ENCODE peak calls at places on chromosome 5, in seven cellular contexts. W, L, K, C, Q, A and J are unnamed samples.

GRCh38 chr5:74375271-74375670 is 265.3 kb downstream of the ENC1 start:
- DNase-seq in W (no peak), L (no peak), K (no peak), C (no peak), Q (no peak), A (no peak), J (no peak)

GRCh38 chr5:40834391-40834848 is 602 bp downstream of the RPL37 start:
- DNase-seq in W (peak; percentile 32), L (no peak), K (no peak), C (peak; percentile 39), Q (no peak), A (no peak), J (peak; percentile 45)

GRCh38 chr5:16712600-16712999 is 95.8 kb upstream of the RETREG1 start:
- DNase-seq in W (no peak), L (no peak), K (no peak), C (no peak), Q (no peak), A (no peak), J (no peak)

GRCh38 chr5:110401881-110402280 is 324.6 kb downstream of the TMEM232 start:
- DNase-seq in W (no peak), L (no peak), K (no peak), C (no peak), Q (no peak), A (no peak), J (no peak)

GRCh38 chr5:36172593-36172992 is 20.7 kb downstream of the SKP2 start:
- DNase-seq in W (no peak), L (no peak), K (no peak), C (no peak), Q (no peak), A (no peak), J (no peak)

GRCh38 chr5:143340891-143341685 is 62.4 kb downstream of the NR3C1 start:
- DNase-seq in W (no peak), L (no peak), K (no peak), C (no peak), Q (no peak), A (no peak), J (no peak)

GRCh38 chr5:177312649-177313181 is 1.0 kb upstream of the MXD3 start:
- DNase-seq in W (no peak), L (peak; percentile 72), K (peak; percentile 87), C (no peak), Q (no peak), A (no peak), J (no peak)

GRCh38 chr5:154857091-154857533 is 1.3 kb upstream of the CNOT8 start:
- DNase-seq in W (no peak), L (peak; percentile 69), K (no peak), C (peak; percentile 82), Q (peak; percentile 87), A (no peak), J (peak; percentile 51)

GRCh38 chr5:148984333-148984732 is 78.5 kb downstream of the SH3TC2 start:
- DNase-seq in W (no peak), L (peak; percentile 60), K (peak; percentile 73), C (no peak), Q (no peak), A (no peak), J (no peak)

GRCh38 chr5:78778538-78778937 is 130.0 kb upstream of the LHFPL2 start:
- DNase-seq in W (no peak), L (no peak), K (no peak), C (no peak), Q (no peak), A (no peak), J (no peak)

GRCh38 chr5:32828492-32828891 is 117.4 kb downstream of the NPR3 start:
- DNase-seq in W (no peak), L (no peak), K (no peak), C (no peak), Q (no peak), A (no peak), J (no peak)

GRCh38 chr5:177365845-177366527 is 8.3 kb downstream of the RGS14 start:
- DNase-seq in W (no peak), L (peak; percentile 24), K (peak; percentile 65), C (no peak), Q (peak; percentile 44), A (peak; percentile 57), J (no peak)

GRCh38 chr5:79237735-79238560 is 2.0 kb downstream of the JMY start:
- DNase-seq in W (no peak), L (no peak), K (no peak), C (no peak), Q (no peak), A (no peak), J (no peak)

GRCh38 chr5:103706939-103707682 is 144.5 kb upstream of the NUDT12 start:
- DNase-seq in W (no peak), L (no peak), K (no peak), C (no peak), Q (no peak), A (no peak), J (no peak)

GRCh38 chr5:172322028-172322965 is 38.7 kb upstream of the UBTD2 start:
- DNase-seq in W (peak; percentile 70), L (no peak), K (peak; percentile 18), C (no peak), Q (no peak), A (no peak), J (no peak)

GRCh38 chr5:78530342-78531096 is 118.1 kb downstream of the LHFPL2 start:
- DNase-seq in W (peak; percentile 70), L (no peak), K (no peak), C (no peak), Q (no peak), A (no peak), J (no peak)

GRCh38 chr5:132437604-132438275 is 52.8 kb downstream of the IRF1 start:
- DNase-seq in W (peak; percentile 74), L (peak; percentile 61), K (peak; percentile 83), C (peak; percentile 63), Q (peak; percentile 83), A (peak; percentile 86), J (peak; percentile 53)

GRCh38 chr5:15260347-15261278 is 239.4 kb upstream of the FBXL7 start:
- DNase-seq in W (no peak), L (no peak), K (no peak), C (no peak), Q (no peak), A (no peak), J (no peak)

DNA sequence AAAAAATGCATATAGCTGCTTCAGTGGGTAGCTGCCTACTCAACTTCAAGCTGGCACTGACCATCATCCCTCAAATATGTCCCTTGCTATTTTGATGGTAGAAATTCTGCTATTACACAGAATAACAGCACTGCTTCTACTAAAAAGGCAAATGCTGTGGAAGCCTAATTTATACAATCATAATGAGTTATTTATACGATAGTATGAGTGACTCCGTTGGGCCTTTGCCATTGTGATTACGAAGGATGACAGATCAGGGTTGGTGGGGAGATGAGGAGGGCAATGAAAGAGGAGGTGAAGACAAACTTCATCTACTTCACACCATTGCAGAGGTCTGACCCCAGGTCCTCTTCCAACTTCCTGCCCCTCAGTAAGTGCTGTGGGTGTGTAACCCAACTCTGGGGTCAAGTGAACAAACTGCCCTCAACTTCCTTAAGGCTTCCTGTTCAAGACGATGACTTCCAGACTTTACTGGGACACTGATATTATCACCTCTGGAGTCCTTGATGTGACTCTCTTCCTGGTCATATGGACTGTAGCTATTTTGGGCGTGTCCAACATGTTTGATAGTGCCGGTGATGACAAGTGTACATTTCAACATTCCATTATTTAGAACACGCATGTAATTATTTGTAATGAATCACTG is 74.1 kb upstream of the RPS23 start:
- DNase-seq in W (no peak), L (no peak), K (no peak), C (no peak), Q (no peak), A (no peak), J (no peak)
- TF ChIP-seq CTCF in W (no peak), L (no peak), K (no peak), C (no peak), Q (peak; percentile 8), A (peak; percentile 5), J (no peak)

DNA sequence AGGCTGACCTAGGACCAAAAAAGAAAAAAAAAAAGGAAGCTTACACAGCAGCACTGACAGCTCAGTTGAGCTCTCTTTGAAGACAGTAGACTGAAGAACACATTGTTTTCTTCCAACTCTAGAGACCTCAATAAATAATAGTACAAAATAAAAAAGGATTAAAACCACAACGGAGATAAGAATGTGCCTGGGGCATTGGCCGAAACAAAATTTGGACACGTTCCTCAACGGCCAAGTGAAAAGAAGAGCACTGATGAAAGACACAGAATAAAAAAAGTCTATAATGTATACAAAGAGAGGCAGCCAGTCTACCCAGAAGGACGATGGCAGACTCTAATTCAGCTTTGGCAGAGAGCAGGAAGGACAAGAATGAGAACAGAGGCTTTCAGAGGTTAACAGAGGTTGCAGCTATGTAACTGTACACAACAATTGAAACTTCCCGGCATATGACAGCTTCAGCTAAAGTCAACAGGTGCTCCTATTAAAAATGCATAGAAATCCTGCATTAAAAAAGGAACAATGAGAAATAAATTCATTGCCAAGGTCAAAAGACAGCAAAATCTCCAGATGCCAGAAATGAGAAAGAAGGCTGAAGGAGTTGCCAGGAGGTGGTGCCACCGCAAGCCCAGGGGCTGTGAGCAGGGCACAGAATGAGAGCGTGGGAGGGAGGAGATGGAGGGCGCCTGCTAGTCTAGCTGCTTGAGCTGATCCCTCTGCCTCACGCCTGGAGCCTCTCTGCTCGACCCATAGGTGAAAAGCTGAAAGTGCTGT is 113.9 kb downstream of the DCP2 start:
- DNase-seq in W (no peak), L (peak; percentile 18), K (peak; percentile 49), C (no peak), Q (peak; percentile 56), A (no peak), J (no peak)
- H3K27ac ChIP-seq in W (no peak overlapping the region), L (no peak overlapping the region), K (peak overlapping the region; percentile 43), C (peak overlapping the region; percentile 18), Q (peak overlapping the region; percentile 33), A (no peak overlapping the region), J (no peak overlapping the region)

GRCh38 chr5:43007911-43008368 is 32.2 kb downstream of the ANXA2R start:
- DNase-seq in W (peak; percentile 55), L (peak; percentile 88), K (peak; percentile 91), C (peak; percentile 60), Q (peak; percentile 52), A (peak; percentile 91), J (peak; percentile 85)

GRCh38 chr5:43010956-43011355 is 29.2 kb downstream of the ANXA2R start:
- DNase-seq in W (no peak), L (no peak), K (no peak), C (no peak), Q (no peak), A (no peak), J (no peak)

GRCh38 chr5:43007246-43007910 is 32.7 kb downstream of the ANXA2R start:
- DNase-seq in W (peak; percentile 71), L (peak; percentile 84), K (peak; percentile 94), C (peak; percentile 64), Q (peak; percentile 76), A (peak; percentile 92), J (peak; percentile 72)

GRCh38 chr5:43008369-43009158 is 31.6 kb downstream of the ANXA2R start:
- DNase-seq in W (peak; percentile 81), L (peak; percentile 96), K (peak; percentile 96), C (peak; percentile 75), Q (peak; percentile 84), A (peak; percentile 89), J (peak; percentile 92)

GRCh38 chr5:43006411-43007202 is 33.5 kb downstream of the ANXA2R start:
- DNase-seq in W (no peak), L (no peak), K (no peak), C (no peak), Q (no peak), A (no peak), J (no peak)
- H3K27me3 ChIP-seq in W (no peaks in the 10 kb centered on the region), L (peaks cover 89% of the 10 kb centered on the region), K (peaks cover 21% of the 10 kb centered on the region), C (peaks cover 97% of the 10 kb centered on the region), Q (no peaks in the 10 kb centered on the region), A (peaks cover 86% of the 10 kb centered on the region), J (no peaks in the 10 kb centered on the region)

DNA sequence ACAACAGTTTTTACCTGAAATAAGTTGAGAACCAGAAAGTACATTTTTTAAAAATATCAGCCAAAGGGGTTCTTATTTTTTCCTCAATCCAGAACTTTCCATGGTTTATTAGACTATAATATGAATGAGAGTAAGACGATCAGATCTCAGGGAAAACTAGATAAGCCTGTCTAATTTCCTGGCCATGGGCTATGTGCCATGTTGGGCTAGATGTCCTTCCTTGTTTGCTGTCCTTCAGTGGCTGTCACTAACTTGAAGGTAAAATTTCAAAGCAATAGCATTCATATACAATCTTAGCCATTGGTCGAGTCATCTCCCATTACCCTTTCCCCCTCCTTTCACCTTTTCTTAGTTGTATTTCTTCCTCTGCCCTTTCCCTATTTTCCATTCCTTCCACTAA is 179.5 kb upstream of the PPP1R2B start:
- DNase-seq in W (no peak), L (no peak), K (no peak), C (no peak), Q (no peak), A (no peak), J (no peak)
- TF ChIP-seq CTCF in W (no peak), L (no peak), K (no peak), C (no peak), Q (no peak), A (no peak), J (no peak)